ENCODE peak calls at places on chromosomes 2 and 18, in six cellular contexts. Q is H9, E is IMR-90, Y is H1, D is neuronal stem cell, K is trophoblast cell. N is an unnamed sample.

GRCh38 chr2:144510206-144510991 is 9.5 kb downstream of the ZEB2 start:
- DNase-seq in Q (peak), E (peak), Y (no peak), D (no peak), K (peak), N (peak)

GRCh38 chr18:23871410-23871809 is 143.1 kb upstream of the TTC39C start:
- DNase-seq in Q (no peak), E (no peak), Y (no peak), D (no peak), K (peak), N (peak)

GRCh38 chr2:45055261-45055660 is 46.0 kb upstream of the SIX2 start:
- DNase-seq in Q (no peak), E (no peak), Y (no peak), D (no peak), K (no peak), N (no peak)

GRCh38 chr2:238882083-238882755 is 34.3 kb downstream of the TWIST2 start:
- DNase-seq in Q (no peak), E (peak), Y (no peak), D (no peak), K (no peak), N (no peak)

GRCh38 chr2:23777857-23778256 is 149.1 kb downstream of the ATAD2B start:
- DNase-seq in Q (no peak), E (no peak), Y (no peak), D (no peak), K (no peak), N (no peak)

GRCh38 chr2:137802038-137802437 is 162.2 kb upstream of the HNMT start:
- DNase-seq in Q (no peak), E (no peak), Y (no peak), D (no peak), K (no peak), N (no peak)

GRCh38 chr2:37920570-37920969 is 4.5 kb upstream of the RMDN2 start:
- DNase-seq in Q (no peak), E (peak), Y (no peak), D (no peak), K (no peak), N (peak)

GRCh38 chr18:28338316-28338715 is 161.4 kb upstream of the CDH2 start:
- DNase-seq in Q (no peak), E (no peak), Y (no peak), D (no peak), K (no peak), N (no peak)

GRCh38 chr2:241547781-241548450 is 10.6 kb upstream of the BOK start:
- DNase-seq in Q (peak), E (no peak), Y (no peak), D (no peak), K (no peak), N (no peak)

GRCh38 chr2:11863103-11863502 is 116.7 kb downstream of the LPIN1 start:
- DNase-seq in Q (no peak), E (no peak), Y (peak), D (no peak), K (no peak), N (no peak)

GRCh38 chr18:10417679-10418078 is 36.8 kb upstream of the APCDD1 start:
- DNase-seq in Q (no peak), E (no peak), Y (no peak), D (no peak), K (no peak), N (no peak)

DNA sequence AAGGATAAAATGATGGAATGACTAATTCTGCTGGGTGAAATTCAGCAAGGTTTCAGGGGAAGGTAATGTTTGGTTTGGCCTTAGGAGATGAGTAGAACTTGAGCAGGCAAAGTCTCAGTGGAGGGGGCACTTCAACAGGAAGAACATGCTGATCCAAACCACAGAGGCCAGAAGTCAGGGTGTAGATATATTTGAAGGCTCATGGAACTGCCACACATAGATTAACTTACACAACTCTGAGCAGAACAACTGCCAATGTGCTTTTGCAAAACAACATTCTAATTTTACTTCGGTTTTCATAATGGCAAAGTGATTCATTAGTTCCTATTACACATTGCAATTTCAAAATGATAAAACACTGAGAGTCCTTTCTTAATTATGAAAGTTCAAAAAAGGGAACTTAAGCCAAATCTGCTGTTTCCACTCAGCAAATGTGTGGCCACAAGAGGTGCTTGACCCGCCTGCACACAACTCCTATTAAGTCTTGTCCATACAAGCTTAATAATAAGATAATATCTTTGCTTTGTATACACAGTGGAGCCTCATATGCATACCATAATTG is 284.8 kb downstream of the MREG start:
- DNase-seq in Q (no peak), E (peak), Y (no peak), D (no peak), K (no peak), N (peak)
- H2AK5ac ChIP-seq in Q (no peak), E (no peak), Y (no peak), D (no peak), K (no peak), N (peak)

DNA sequence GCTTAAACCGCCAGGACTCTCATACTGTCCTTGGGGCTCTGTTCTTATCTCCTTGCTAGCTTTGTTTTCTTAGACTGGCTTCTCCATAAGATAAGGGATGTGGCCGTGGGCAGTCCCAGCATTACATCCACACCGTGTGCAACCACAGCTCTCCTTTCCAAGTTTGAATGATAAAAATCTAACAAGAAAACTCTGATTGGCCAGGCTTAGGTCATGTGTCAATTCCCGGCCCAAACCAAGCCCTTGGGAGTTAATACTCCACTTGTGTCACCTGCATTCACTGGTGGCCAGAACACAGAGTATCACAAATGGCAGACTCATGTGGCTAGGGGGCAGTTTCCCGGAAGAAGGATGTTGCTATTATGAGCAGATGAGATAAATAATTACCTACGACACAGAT is 43.2 kb upstream of the KDM3A start:
- DNase-seq in Q (no peak), E (no peak), Y (no peak), D (no peak), K (no peak), N (no peak)
- H2AFZ ChIP-seq in Q (no peak), E (no peak), Y (peak), D (no peak), K (no peak), N (no peak)

GRCh38 chr18:13241083-13241892 is 22.7 kb downstream of the LDLRAD4 start:
- DNase-seq in Q (no peak), E (no peak), Y (no peak), D (no peak), K (no peak), N (no peak)

GRCh38 chr18:13237641-13238040 is 19.1 kb downstream of the LDLRAD4 start:
- DNase-seq in Q (no peak), E (no peak), Y (no peak), D (no peak), K (no peak), N (no peak)

GRCh38 chr18:13241893-13242175 is 23.3 kb downstream of the LDLRAD4 start:
- DNase-seq in Q (no peak), E (no peak), Y (no peak), D (no peak), K (no peak), N (no peak)

GRCh38 chr18:13240060-13240725 is 21.6 kb downstream of the LDLRAD4 start:
- DNase-seq in Q (no peak), E (no peak), Y (no peak), D (no peak), K (no peak), N (no peak)

GRCh38 chr18:13239557-13239956 is 21.0 kb downstream of the LDLRAD4 start:
- DNase-seq in Q (no peak), E (no peak), Y (no peak), D (no peak), K (no peak), N (no peak)
- H2AK5ac ChIP-seq in Q (no peak), E (no peak), Y (no peak), D (peak), K (no peak), N (no peak)

GRCh38 chr2:149527998-149528775 is 59.4 kb downstream of the MMADHC start:
- DNase-seq in Q (no peak), E (no peak), Y (no peak), D (no peak), K (no peak), N (no peak)
- H2AFZ ChIP-seq in Q (no peak), E (no peak), Y (peak), D (no peak), K (no peak), N (no peak)

N was measured in mesenchymal stem cell.